ENCODE peak calls at places on chromosomes 6 and 20, in seven cellular contexts. B, J, N, M, A, R and D are unnamed samples.

GRCh38 chr6:26286168-26286854 is 78.7 kb upstream of the BTN3A2 start:
- DNase-seq in N (peak; percentile 60), J (no peak), B (no peak), M (peak; percentile 53), R (peak; percentile 68), A (peak; percentile 75), D (peak; percentile 54)

GRCh38 chr6:44059359-44060342 is 67.6 kb downstream of the MRPL14 start:
- DNase-seq in J (no peak), N (no peak), M (peak; percentile 74), R (no peak), B (no peak), A (no peak), D (no peak)

GRCh38 chr6:81561071-81561564 is 191.4 kb downstream of the TENT5A start:
- DNase-seq in J (no peak), A (no peak), B (no peak), M (peak; percentile 56), N (no peak), R (no peak), D (no peak)

GRCh38 chr20:9609892-9610502 is 95.6 kb downstream of the LAMP5 start:
- DNase-seq in J (no peak), B (no peak), N (peak; percentile 21), M (peak; percentile 74), A (no peak), R (peak; percentile 73), D (peak; percentile 5)

GRCh38 chr6:15090145-15090579 is 155.7 kb upstream of the JARID2 start:
- DNase-seq in A (no peak), B (no peak), J (no peak), N (no peak), R (peak; percentile 25), M (no peak), D (no peak)

GRCh38 chr6:22010102-22010501 is 286.7 kb downstream of the PRL start:
- DNase-seq in N (no peak), B (no peak), M (no peak), R (no peak), J (no peak), A (no peak), D (no peak)

GRCh38 chr6:105484238-105485161 is 81.6 kb upstream of the PREP start:
- DNase-seq in B (no peak), J (no peak), R (no peak), M (peak; percentile 48), N (no peak), A (peak; percentile 36), D (no peak)

GRCh38 chr6:42046491-42047219 is 3.7 kb upstream of the TAF8 start:
- DNase-seq in B (peak; percentile 53), M (no peak), N (no peak), J (no peak), A (no peak), R (no peak), D (no peak)

GRCh38 chr6:14502551-14502950 is 385.0 kb downstream of the CD83 start:
- DNase-seq in B (no peak), M (peak; percentile 13), A (no peak), J (no peak), R (no peak), N (no peak), D (no peak)

GRCh38 chr6:11357285-11357684 is 124.8 kb upstream of the NEDD9 start:
- DNase-seq in J (no peak), R (no peak), N (no peak), M (no peak), B (no peak), A (no peak), D (no peak)

GRCh38 chr6:125307150-125307838 is 5.5 kb upstream of the HDDC2 start:
- DNase-seq in R (no peak), B (no peak), M (peak; percentile 17), J (no peak), A (no peak), N (no peak), D (no peak)

GRCh38 chr20:50339196-50339901 is 148.7 kb downstream of the CEBPB start:
- DNase-seq in J (no peak), A (no peak), M (peak; percentile 64), R (no peak), B (no peak), N (no peak), D (no peak)